ENCODE peak calls at places on chromosome 3, in seven cellular contexts. J is stimulated activated CD4-positive, alpha-beta T cell treated with anti-CD3 and anti-CD28 coated beads, TNF-alpha, amount 100 ng/mL, for 1 hour; T is NCI-H2081; L is coronary artery; Q is HTR-8/SVneo; W is stomach; O is kidney tubule cell. P is an unnamed sample.

GRCh38 chr3:123343296-123344174 is 105.4 kb downstream of the ADCY5 start:
- DNase-seq in Q (no peak), L (peak), O (no peak), W (no peak), J (no peak), T (no peak), P (no peak)

GRCh38 chr3:21778715-21779114 is 27.7 kb upstream of the ZNF385D start:
- DNase-seq in O (no peak), W (no peak), L (no peak), T (no peak), Q (no peak), J (no peak), P (no peak)

GRCh38 chr3:105744202-105744601 is 124.6 kb downstream of the CBLB start:
- DNase-seq in O (no peak), T (no peak), Q (no peak), W (no peak), J (no peak), L (no peak), P (no peak)

GRCh38 chr3:63450023-63450422 is 171.9 kb downstream of the SYNPR start:
- DNase-seq in J (no peak), T (no peak), Q (no peak), L (no peak), O (peak), W (no peak), P (no peak)

GRCh38 chr3:5796541-5796940 is 609.0 kb downstream of the EDEM1 start:
- DNase-seq in Q (no peak), J (no peak), O (no peak), L (no peak), T (no peak), W (no peak), P (no peak)

GRCh38 chr3:47578691-47579632 is at the start of gene CSPG5:
- DNase-seq in L (no peak), J (no peak), W (no peak), Q (no peak), O (no peak), T (no peak), P (no peak)

GRCh38 chr3:157067114-157067513 is 92.8 kb downstream of the CCNL1 start:
- DNase-seq in T (no peak), J (no peak), L (no peak), Q (no peak), O (no peak), W (no peak), P (no peak)

GRCh38 chr3:49121244-49121671 is 635 bp upstream of the USP19 start:
- DNase-seq in T (no peak), O (no peak), L (no peak), Q (no peak), W (no peak), J (no peak), P (no peak)

GRCh38 chr3:14252321-14253021 is 73.9 kb downstream of the LSM3 start:
- DNase-seq in Q (no peak), J (no peak), L (no peak), T (no peak), O (no peak), W (no peak), P (no peak)

GRCh38 chr3:94246136-94246535 is 183.3 kb downstream of the NSUN3 start:
- DNase-seq in J (no peak), Q (no peak), W (no peak), L (no peak), T (no peak), O (no peak), P (no peak)

P was measured in T-helper 17 cell.